ENCODE peak calls at places on chromosomes 11 and 22, in ten cellular contexts. L is breast epithelium, Q is prostate gland, T is GM12891, Z is transverse colon, A is upper lobe of left lung, S is K562, F is HCT116, Y is GM12892, N is Panc1. D is an unnamed sample.
A peak's percentile ranks its signal among the peaks of the same experiment; 100 is the strongest.

GRCh38 chr11:85483861-85484260 is 143.3 kb downstream of the DLG2 start:
- DNase-seq in T (no peak), F (no peak), S (no peak), A (no peak), Q (no peak), L (no peak), Z (no peak), N (no peak), Y (no peak), D (no peak)

GRCh38 chr11:103257360-103257759 is 148.1 kb downstream of the DYNC2H1 start:
- DNase-seq in F (peak; percentile 35), S (no peak), Z (no peak), Q (no peak), T (no peak), A (no peak), L (no peak), Y (no peak), N (peak; percentile 12), D (peak; percentile 60)

GRCh38 chr11:33507967-33508366 is 192.7 kb downstream of the C11orf91 start:
- DNase-seq in Q (no peak), L (no peak), A (peak; percentile 24), Y (no peak), T (no peak), N (no peak), S (peak; percentile 18), F (peak; percentile 6), Z (no peak), D (peak; percentile 77)

GRCh38 chr11:14643697-14644395 is at the start of gene PDE3B:
- DNase-seq in N (no peak), L (no peak), S (peak; percentile 93), Z (peak; percentile 90), F (peak; percentile 59), T (peak; percentile 47), Y (peak; percentile 52), A (peak; percentile 88), Q (peak; percentile 88), D (peak; percentile 91)

GRCh38 chr22:18056161-18056666 is 21.6 kb upstream of the PEX26 start:
- DNase-seq in Q (no peak), L (no peak), N (no peak), Y (no peak), S (peak; percentile 45), Z (peak; percentile 57), T (no peak), F (no peak), A (no peak), D (no peak)

GRCh38 chr11:73530109-73530508 is 67.8 kb downstream of the FAM168A start:
- DNase-seq in A (no peak), L (no peak), N (no peak), T (no peak), F (no peak), Q (no peak), Y (no peak), S (peak; percentile 43), Z (no peak), D (peak; percentile 82)

GRCh38 chr22:48822278-48823233 is 1005.1 kb downstream of the BRD1 start:
- DNase-seq in T (no peak), Q (no peak), N (no peak), Z (no peak), F (no peak), L (no peak), S (no peak), Y (no peak), A (no peak), D (no peak)

GRCh38 chr22:28978863-28979799 is 82.5 kb downstream of the C22orf31 start:
- DNase-seq in Y (no peak), A (no peak), S (no peak), L (no peak), Z (no peak), T (no peak), N (no peak), F (no peak), Q (no peak), D (no peak)

GRCh38 chr11:35859311-35859710 is 84.6 kb upstream of the LDLRAD3 start:
- DNase-seq in S (no peak), Y (no peak), A (no peak), Q (no peak), F (no peak), Z (no peak), T (no peak), N (no peak), L (no peak), D (no peak)

GRCh38 chr11:832529-833113 is at the start of gene CD151:
- DNase-seq in N (no peak), Z (peak; percentile 76), S (peak; percentile 83), Y (peak; percentile 77), Q (no peak), T (no peak), L (no peak), F (no peak), A (no peak), D (peak; percentile 82)

DNA sequence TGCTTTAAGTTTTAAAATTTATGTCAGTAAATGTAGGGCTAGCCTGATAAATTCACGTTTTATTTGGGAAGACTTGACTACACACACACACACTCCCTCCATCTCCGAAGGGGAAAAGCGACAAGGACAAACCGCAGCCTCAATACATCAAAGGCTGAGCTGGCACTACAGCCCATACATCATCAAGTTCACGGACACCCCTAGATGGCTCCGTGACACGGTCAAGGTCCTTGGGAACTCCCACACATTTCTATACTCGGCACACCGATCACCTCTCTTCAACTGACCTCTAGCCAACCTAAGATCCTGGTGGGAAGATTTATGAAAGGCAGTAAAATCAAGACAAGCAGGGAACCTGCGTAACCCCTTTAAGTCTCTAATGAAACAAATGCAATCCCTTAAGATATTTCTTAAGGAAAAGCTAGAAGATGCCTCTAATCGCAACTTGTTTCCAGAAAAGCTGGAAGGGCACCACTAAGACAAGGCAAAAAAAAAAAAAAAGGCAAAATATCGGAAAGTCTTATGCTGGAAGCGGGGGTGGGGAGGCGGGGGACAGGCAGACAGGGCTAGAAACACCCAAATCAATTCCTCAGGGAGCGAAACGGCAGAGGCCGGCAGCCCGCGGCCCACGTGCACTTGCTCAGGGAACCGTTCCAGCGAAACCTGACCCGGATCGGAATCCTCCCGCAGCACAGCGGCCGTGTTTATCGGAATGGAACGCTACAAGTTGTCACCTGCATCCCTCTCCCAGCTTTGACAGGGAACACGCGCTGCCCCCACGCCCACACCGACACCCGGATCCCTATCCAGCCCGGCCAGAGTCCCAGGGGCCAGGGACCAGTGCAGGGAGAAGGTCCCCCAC is 1.5 kb downstream of the ARHGAP20 start:
- DNase-seq in T (peak; percentile 4), F (no peak), L (peak; percentile 68), S (no peak), Q (peak; percentile 51), A (peak; percentile 52), N (no peak), Z (peak; percentile 40), Y (peak; percentile 5), D (peak; percentile 62)
- TF ChIP-seq POLR2AphosphoS5 in T (no peak), F (no peak), L (no peak), S (no peak), Q (peak; percentile 53), A (no peak), N (no peak), Z (no peak), Y (no peak), D (no peak)

GRCh38 chr11:133896028-133896427 is 50.7 kb upstream of the SPATA19 start:
- DNase-seq in Q (no peak), Y (no peak), T (no peak), F (no peak), N (no peak), A (no peak), S (no peak), L (no peak), Z (no peak), D (no peak)
- TF ChIP-seq POLR2AphosphoS5 in Q (no peak), Y (no peak), T (no peak), F (no peak), N (no peak), A (no peak), S (no peak), L (no peak), Z (no peak), D (no peak)

GRCh38 chr22:46429327-46429853 is 93.9 kb downstream of the TRMU start:
- DNase-seq in T (no peak), N (no peak), S (no peak), A (no peak), Y (no peak), Z (peak; percentile 21), F (no peak), L (no peak), Q (no peak), D (no peak)

GRCh38 chr22:46428602-46429326 is 93.2 kb downstream of the TRMU start:
- DNase-seq in Y (no peak), F (no peak), T (no peak), S (no peak), N (no peak), L (no peak), Z (no peak), Q (no peak), A (no peak), D (no peak)

GRCh38 chr22:46432164-46433068 is 96.9 kb downstream of the TRMU start:
- DNase-seq in A (no peak), T (peak; percentile 46), Q (no peak), L (no peak), Y (no peak), S (no peak), Z (peak; percentile 54), F (no peak), N (no peak), D (no peak)

GRCh38 chr22:46433318-46433717 is 97.8 kb downstream of the TRMU start:
- DNase-seq in A (no peak), T (no peak), L (no peak), N (no peak), F (no peak), Q (no peak), Z (no peak), Y (no peak), S (no peak), D (no peak)

DNA sequence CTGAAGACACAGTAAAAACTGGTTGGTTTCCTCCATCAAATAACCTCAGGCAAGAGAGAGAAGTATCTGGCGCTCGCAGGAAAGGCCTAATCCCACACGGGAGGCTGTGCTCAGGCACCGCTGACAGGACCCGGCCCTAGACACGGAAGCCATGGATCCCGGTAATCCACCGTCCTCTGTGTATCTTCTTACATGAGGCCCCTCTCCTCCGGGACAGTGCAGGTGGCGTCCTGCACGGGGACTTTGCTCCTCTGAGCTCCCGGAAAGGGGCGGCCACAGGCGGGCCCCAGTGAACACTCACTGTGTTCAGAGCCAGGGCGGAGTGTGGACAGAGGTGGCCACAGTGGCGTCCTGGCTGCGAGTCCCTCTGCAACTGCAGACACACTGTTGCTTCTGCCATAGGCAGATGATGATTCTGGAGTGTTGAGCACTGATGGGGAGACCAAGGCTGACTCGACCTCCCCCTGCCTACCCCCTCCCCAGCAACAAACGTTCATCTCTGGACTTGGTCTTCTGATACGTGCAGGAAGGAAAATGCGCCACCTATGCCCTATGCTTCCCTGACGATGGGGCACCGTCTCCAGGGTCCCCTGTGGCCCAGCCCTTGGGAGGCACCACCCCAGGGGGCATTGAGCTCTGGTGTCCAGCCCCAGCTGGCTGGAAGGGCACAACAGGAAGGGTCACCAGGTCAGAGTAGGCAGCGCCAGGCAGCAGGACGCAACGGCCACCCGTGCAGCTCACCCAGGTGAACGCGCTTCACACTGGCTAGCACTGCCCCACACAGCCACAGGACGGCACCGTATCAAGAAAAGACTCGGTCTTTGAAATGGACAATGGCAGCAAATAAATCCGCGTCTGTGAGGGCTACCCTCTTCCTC is 95.7 kb downstream of the TRMU start:
- DNase-seq in Q (no peak), N (no peak), T (no peak), Y (no peak), F (no peak), A (no peak), L (no peak), S (no peak), Z (peak; percentile 63), D (no peak)
- TF ChIP-seq POLR2AphosphoS5 in Q (no peak), N (no peak), T (no peak), Y (no peak), F (no peak), A (no peak), L (no peak), S (no peak), Z (no peak), D (no peak)

GRCh38 chr11:77633856-77634425 is 3.7 kb downstream of the CLNS1A start:
- DNase-seq in Y (no peak), L (no peak), F (no peak), S (no peak), Z (no peak), N (no peak), T (no peak), A (peak; percentile 40), Q (no peak), D (no peak)
- TF ChIP-seq POLR2AphosphoS5 in Y (no peak), L (no peak), F (no peak), S (no peak), Z (no peak), N (no peak), T (no peak), A (no peak), Q (no peak), D (no peak)

D was measured in GM23338.